ENCODE peak calls at places on chromosomes 11 and 22, in six cellular contexts. One of them, this sample, is unnamed. For H3K4me1, the result is how much of the 10 kb centered on the place peaks cover.

GRCh38 chr11:119727523-119728081 is 1.4 kb downstream of the NECTIN1 start:
- DNase-seq in pancreas: peak
- DNase-seq in ovary: peak
- DNase-seq in hepatocyte: peak
- DNase-seq in mammary epithelial cell: no peak
- DNase-seq in cardiac muscle cell: no peak
- DNase-seq in this sample: no peak

GRCh38 chr11:63180536-63180935 is 36.5 kb upstream of the SLC22A24 start:
- DNase-seq in pancreas: no peak
- DNase-seq in cardiac muscle cell: no peak
- DNase-seq in ovary: no peak
- DNase-seq in hepatocyte: no peak
- DNase-seq in mammary epithelial cell: no peak
- DNase-seq in this sample: no peak

GRCh38 chr11:74949748-74950127 is 672 bp downstream of the SPCS2 start:
- DNase-seq in hepatocyte: no peak
- DNase-seq in mammary epithelial cell: no peak
- DNase-seq in cardiac muscle cell: no peak
- DNase-seq in pancreas: no peak
- DNase-seq in ovary: no peak
- DNase-seq in this sample: no peak

GRCh38 chr22:18044548-18045271 is 20.3 kb upstream of the MICAL3 start:
- DNase-seq in mammary epithelial cell: no peak
- DNase-seq in ovary: peak
- DNase-seq in hepatocyte: no peak
- DNase-seq in pancreas: peak
- DNase-seq in cardiac muscle cell: peak
- DNase-seq in this sample: no peak

GRCh38 chr22:23781533-23781932 is 5.2 kb upstream of the SMARCB1 start:
- DNase-seq in mammary epithelial cell: peak
- DNase-seq in hepatocyte: peak
- DNase-seq in cardiac muscle cell: no peak
- DNase-seq in ovary: no peak
- DNase-seq in pancreas: no peak
- DNase-seq in this sample: no peak

GRCh38 chr11:88414981-88415391 is 77.5 kb upstream of the CTSC start:
- DNase-seq in mammary epithelial cell: peak
- DNase-seq in ovary: no peak
- DNase-seq in hepatocyte: no peak
- DNase-seq in cardiac muscle cell: peak
- DNase-seq in pancreas: no peak
- DNase-seq in this sample: no peak

GRCh38 chr22:30016596-30016995 is 63.7 kb upstream of the HORMAD2 start:
- DNase-seq in pancreas: no peak
- DNase-seq in ovary: no peak
- DNase-seq in hepatocyte: no peak
- DNase-seq in mammary epithelial cell: no peak
- DNase-seq in cardiac muscle cell: no peak
- DNase-seq in this sample: no peak

GRCh38 chr22:46262449-46263207 is 515 bp downstream of the PKDREJ start:
- DNase-seq in hepatocyte: peak
- DNase-seq in ovary: peak
- DNase-seq in pancreas: peak
- DNase-seq in cardiac muscle cell: peak
- DNase-seq in mammary epithelial cell: no peak
- DNase-seq in this sample: no peak

GRCh38 chr11:33706961-33707360 is 6.3 kb upstream of the C11orf91 start:
- DNase-seq in mammary epithelial cell: no peak
- DNase-seq in pancreas: no peak
- DNase-seq in cardiac muscle cell: peak
- DNase-seq in ovary: no peak
- DNase-seq in hepatocyte: no peak
- DNase-seq in this sample: no peak

GRCh38 chr11:60887531-60887930 is 18.9 kb downstream of the PRPF19 start:
- DNase-seq in ovary: no peak
- DNase-seq in pancreas: no peak
- DNase-seq in mammary epithelial cell: peak
- DNase-seq in hepatocyte: peak
- DNase-seq in cardiac muscle cell: peak
- DNase-seq in this sample: no peak

GRCh38 chr22:24564376-24565058 is 8.7 kb downstream of the SNRPD3 start:
- DNase-seq in mammary epithelial cell: no peak
- DNase-seq in ovary: no peak
- DNase-seq in cardiac muscle cell: peak
- DNase-seq in pancreas: no peak
- DNase-seq in hepatocyte: peak
- DNase-seq in this sample: no peak

GRCh38 chr11:8263109-8263768 is 439 bp downstream of the LMO1 start:
- DNase-seq in mammary epithelial cell: no peak
- DNase-seq in hepatocyte: no peak
- DNase-seq in ovary: no peak
- DNase-seq in cardiac muscle cell: no peak
- DNase-seq in pancreas: peak
- DNase-seq in this sample: no peak

GRCh38 chr11:61787928-61788491 is 4.4 kb downstream of the TMEM258 start:
- DNase-seq in pancreas: no peak
- DNase-seq in cardiac muscle cell: peak
- DNase-seq in mammary epithelial cell: peak
- DNase-seq in hepatocyte: peak
- DNase-seq in ovary: no peak
- DNase-seq in this sample: no peak

GRCh38 chr11:87296627-87297026 is 258.9 kb downstream of the TMEM135 start:
- DNase-seq in cardiac muscle cell: no peak
- DNase-seq in hepatocyte: no peak
- DNase-seq in mammary epithelial cell: no peak
- DNase-seq in pancreas: no peak
- DNase-seq in ovary: no peak
- DNase-seq in this sample: no peak

GRCh38 chr11:7251836-7252682 is at the start of gene SYT9:
- DNase-seq in hepatocyte: peak
- DNase-seq in mammary epithelial cell: peak
- DNase-seq in pancreas: peak
- DNase-seq in ovary: no peak
- DNase-seq in cardiac muscle cell: peak
- DNase-seq in this sample: no peak

GRCh38 chr11:90468923-90469322 is 246.1 kb upstream of the CHORDC1 start:
- DNase-seq in hepatocyte: peak
- DNase-seq in mammary epithelial cell: peak
- DNase-seq in ovary: no peak
- DNase-seq in pancreas: no peak
- DNase-seq in cardiac muscle cell: no peak
- DNase-seq in this sample: no peak

GRCh38 chr11:117178210-117179034 is at the start of gene SIDT2:
- DNase-seq in pancreas: peak
- DNase-seq in ovary: peak
- DNase-seq in mammary epithelial cell: peak
- DNase-seq in cardiac muscle cell: peak
- DNase-seq in hepatocyte: peak
- DNase-seq in this sample: peak

GRCh38 chr11:111820059-111820375 is 51.4 kb downstream of the ALG9 start:
- DNase-seq in hepatocyte: no peak
- DNase-seq in cardiac muscle cell: no peak
- DNase-seq in mammary epithelial cell: no peak
- DNase-seq in pancreas: no peak
- DNase-seq in ovary: no peak
- DNase-seq in this sample: no peak

GRCh38 chr11:5550440-5551095 is 2.2 kb upstream of the OR52H1 start:
- DNase-seq in mammary epithelial cell: peak
- DNase-seq in pancreas: no peak
- DNase-seq in ovary: no peak
- DNase-seq in cardiac muscle cell: peak
- DNase-seq in hepatocyte: no peak
- DNase-seq in this sample: no peak

GRCh38 chr11:102332611-102332994 is 14.4 kb upstream of the BIRC2 start:
- DNase-seq in cardiac muscle cell: no peak
- DNase-seq in hepatocyte: peak
- DNase-seq in mammary epithelial cell: no peak
- DNase-seq in pancreas: no peak
- DNase-seq in ovary: no peak
- DNase-seq in this sample: no peak

GRCh38 chr11:35485656-35486318 is 39.6 kb downstream of the PAMR1 start:
- DNase-seq in cardiac muscle cell: peak
- DNase-seq in hepatocyte: peak
- DNase-seq in ovary: peak
- DNase-seq in pancreas: peak
- DNase-seq in mammary epithelial cell: peak
- DNase-seq in this sample: no peak

DNA sequence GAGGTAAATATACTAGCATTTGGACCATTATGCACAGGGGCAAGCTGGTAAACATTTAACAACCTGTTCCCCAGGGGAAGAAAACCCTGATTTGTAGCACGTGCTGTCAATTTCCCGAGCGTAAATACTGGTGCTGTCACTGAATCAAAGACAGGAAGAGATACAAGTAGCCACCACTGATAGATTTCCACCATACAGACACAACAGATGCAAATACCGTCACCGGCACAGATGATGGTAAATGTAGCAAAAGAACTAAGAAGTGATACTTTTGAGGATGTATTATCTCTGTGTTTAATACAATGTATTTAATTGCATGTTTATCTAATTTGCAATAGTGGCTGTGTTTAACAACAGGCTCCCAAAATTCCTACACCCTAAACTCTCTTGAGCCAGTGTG is 39.6 kb downstream of the SHISAL1 start:
- DNase-seq in hepatocyte: no peak
- DNase-seq in ovary: no peak
- DNase-seq in mammary epithelial cell: no peak
- DNase-seq in cardiac muscle cell: no peak
- DNase-seq in pancreas: no peak
- DNase-seq in this sample: no peak
- H3K4me1 ChIP-seq in hepatocyte: under half
- H3K4me1 ChIP-seq in ovary: under half
- H3K4me1 ChIP-seq in mammary epithelial cell: under half
- H3K4me1 ChIP-seq in cardiac muscle cell: under half
- H3K4me1 ChIP-seq in pancreas: under half
- H3K4me1 ChIP-seq in this sample: under half

GRCh38 chr11:975824-976223 is 50.2 kb downstream of the AP2A2 start:
- DNase-seq in cardiac muscle cell: peak
- DNase-seq in mammary epithelial cell: no peak
- DNase-seq in ovary: no peak
- DNase-seq in pancreas: no peak
- DNase-seq in hepatocyte: no peak
- DNase-seq in this sample: no peak
- TF ChIP-seq CTCF in cardiac muscle cell: peak
- TF ChIP-seq CTCF in mammary epithelial cell: no peak
- TF ChIP-seq CTCF in ovary: no peak
- TF ChIP-seq CTCF in pancreas: no peak
- TF ChIP-seq CTCF in hepatocyte: peak
- TF ChIP-seq CTCF in this sample: no peak

GRCh38 chr11:118222437-118222836 is 2.4 kb downstream of the JAML start:
- DNase-seq in hepatocyte: no peak
- DNase-seq in cardiac muscle cell: no peak
- DNase-seq in pancreas: no peak
- DNase-seq in ovary: no peak
- DNase-seq in mammary epithelial cell: no peak
- DNase-seq in this sample: no peak

GRCh38 chr11:118223576-118223975 is 1.2 kb downstream of the JAML start:
- DNase-seq in pancreas: no peak
- DNase-seq in hepatocyte: no peak
- DNase-seq in mammary epithelial cell: no peak
- DNase-seq in cardiac muscle cell: no peak
- DNase-seq in ovary: no peak
- DNase-seq in this sample: no peak

GRCh38 chr11:118219244-118219643 is 5.6 kb downstream of the JAML start:
- DNase-seq in mammary epithelial cell: no peak
- DNase-seq in cardiac muscle cell: no peak
- DNase-seq in hepatocyte: no peak
- DNase-seq in pancreas: no peak
- DNase-seq in ovary: no peak
- DNase-seq in this sample: no peak

GRCh38 chr11:118219696-118220095 is 5.1 kb downstream of the JAML start:
- DNase-seq in mammary epithelial cell: no peak
- DNase-seq in hepatocyte: no peak
- DNase-seq in pancreas: no peak
- DNase-seq in ovary: no peak
- DNase-seq in cardiac muscle cell: no peak
- DNase-seq in this sample: no peak

DNA sequence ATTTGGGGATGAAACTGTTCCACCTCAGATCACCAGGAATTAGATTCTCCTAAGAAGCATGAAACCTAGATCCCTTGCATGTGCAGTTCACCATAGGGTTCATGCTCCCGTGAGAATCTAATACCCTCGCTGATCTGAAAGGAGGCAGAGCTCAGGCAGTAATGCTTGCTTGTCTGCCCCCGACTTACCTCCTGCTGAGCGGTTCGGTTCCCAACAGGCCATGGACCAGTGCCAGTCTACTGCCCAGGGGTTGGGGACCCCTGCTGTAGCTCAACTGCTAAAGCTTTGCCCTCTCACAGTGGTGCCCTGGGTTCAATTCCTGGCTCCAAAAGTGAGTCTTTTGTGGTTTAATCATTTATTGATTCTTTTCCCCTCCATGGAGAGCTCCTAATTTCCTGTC is 3.4 kb downstream of the JAML start:
- DNase-seq in pancreas: no peak
- DNase-seq in mammary epithelial cell: no peak
- DNase-seq in ovary: no peak
- DNase-seq in hepatocyte: no peak
- DNase-seq in cardiac muscle cell: no peak
- DNase-seq in this sample: no peak
- H3K4me1 ChIP-seq in pancreas: under half
- H3K4me1 ChIP-seq in mammary epithelial cell: under half
- H3K4me1 ChIP-seq in ovary: under half
- H3K4me1 ChIP-seq in hepatocyte: under half
- H3K4me1 ChIP-seq in cardiac muscle cell: under half
- H3K4me1 ChIP-seq in this sample: under half

DNA sequence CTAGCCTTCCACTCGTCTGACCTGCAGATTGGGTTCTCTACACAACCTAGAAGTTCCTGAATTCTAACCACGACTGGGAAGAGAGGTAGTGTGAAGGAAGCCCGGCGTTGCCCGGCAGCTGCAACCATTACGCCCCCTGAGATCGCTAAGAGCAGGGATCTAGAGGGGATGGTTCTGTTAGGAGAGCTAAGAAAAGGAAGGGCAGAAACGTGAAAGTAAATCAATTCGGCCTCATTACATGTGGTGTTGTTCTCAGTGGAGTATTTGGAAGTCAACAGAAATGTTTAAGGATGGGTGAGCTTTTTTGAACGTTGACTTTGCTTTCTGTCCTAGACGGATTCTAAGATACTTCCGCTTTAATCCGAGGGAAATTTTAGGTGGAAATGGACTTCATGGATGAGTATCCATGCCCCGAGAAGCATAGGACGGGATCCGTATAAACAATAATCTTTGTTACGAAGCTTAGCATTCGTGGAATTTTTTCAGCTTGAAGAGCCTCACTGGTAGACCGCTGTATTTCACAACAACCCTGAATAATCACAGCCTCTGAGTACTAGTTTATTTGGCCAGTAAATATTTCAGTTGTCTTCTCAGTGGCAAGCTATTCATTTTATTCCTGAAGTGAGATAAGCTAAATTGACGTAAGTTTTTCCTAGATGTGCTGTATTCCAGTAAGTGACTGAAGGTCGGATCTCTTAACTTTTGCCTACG is 629 bp downstream of the ATP5MG start:
- DNase-seq in pancreas: no peak
- DNase-seq in cardiac muscle cell: peak
- DNase-seq in hepatocyte: peak
- DNase-seq in mammary epithelial cell: peak
- DNase-seq in ovary: no peak
- DNase-seq in this sample: no peak
- TF ChIP-seq CTCF in pancreas: no peak
- TF ChIP-seq CTCF in cardiac muscle cell: no peak
- TF ChIP-seq CTCF in hepatocyte: no peak
- TF ChIP-seq CTCF in mammary epithelial cell: no peak
- TF ChIP-seq CTCF in ovary: no peak
- TF ChIP-seq CTCF in this sample: no peak

GRCh38 chr11:64339754-64340408 is at the start of gene CCDC88B:
- DNase-seq in mammary epithelial cell: no peak
- DNase-seq in cardiac muscle cell: no peak
- DNase-seq in pancreas: no peak
- DNase-seq in ovary: no peak
- DNase-seq in hepatocyte: peak
- DNase-seq in this sample: peak
- H3K4me1 ChIP-seq in mammary epithelial cell: under half
- H3K4me1 ChIP-seq in cardiac muscle cell: under half
- H3K4me1 ChIP-seq in pancreas: under half
- H3K4me1 ChIP-seq in ovary: under half
- H3K4me1 ChIP-seq in hepatocyte: under half
- H3K4me1 ChIP-seq in this sample: under half

This sample was measured in esophagus squamous epithelium.